ENCODE peak calls at places on chromosomes 16 and 17, in five cellular contexts. K, R, I, T and L are unnamed samples.
A peak's percentile ranks its signal among the peaks of the same experiment; 100 is the strongest.

GRCh38 chr17:55577011-55577586 is 65.8 kb upstream of the SMIM36 start:
- DNase-seq in K (peak; percentile 56), R (peak; percentile 36), I (peak; percentile 51), T (peak; percentile 36), L (peak; percentile 77)

GRCh38 chr17:42097691-42098661 is at the start of gene ZNF385C:
- DNase-seq in T (no peak), R (no peak), K (no peak), I (no peak), L (no peak)

GRCh38 chr16:51137097-51137496 is 14.0 kb downstream of the SALL1 start:
- DNase-seq in I (no peak), T (no peak), R (no peak), K (no peak), L (no peak)

GRCh38 chr16:11669380-11670146 is 1.3 kb downstream of the SNN start:
- DNase-seq in R (no peak), I (peak; percentile 51), K (peak; percentile 61), T (peak; percentile 49), L (no peak)

GRCh38 chr16:72493681-72494415 is 321.9 kb upstream of the PMFBP1 start:
- DNase-seq in I (no peak), K (no peak), R (no peak), T (no peak), L (no peak)

GRCh38 chr16:71671165-71671564 is 45.2 kb downstream of the MARVELD3 start:
- DNase-seq in R (no peak), K (no peak), T (no peak), I (no peak), L (no peak)

GRCh38 chr17:15651583-15652110 is 32.1 kb upstream of the FBXW10B start:
- DNase-seq in T (peak; percentile 94), R (peak; percentile 94), K (peak; percentile 84), I (peak; percentile 88), L (peak; percentile 97)

GRCh38 chr16:88859381-88860091 is 2.6 kb downstream of the TRAPPC2L start:
- DNase-seq in K (no peak), I (no peak), T (no peak), R (no peak), L (no peak)

GRCh38 chr16:87733190-87733589 is 32.6 kb downstream of the KLHDC4 start:
- DNase-seq in R (no peak), I (no peak), T (peak; percentile 17), K (no peak), L (no peak)

GRCh38 chr17:71163121-71163812 is 957.6 kb upstream of the SOX9 start:
- DNase-seq in K (no peak), R (no peak), I (no peak), T (no peak), L (no peak)

GRCh38 chr17:76532072-76532651 is 5.3 kb downstream of the CYGB start:
- DNase-seq in K (no peak), R (no peak), T (no peak), I (no peak), L (no peak)

GRCh38 chr17:18246880-18247612 is 11.5 kb downstream of the FLII start:
- DNase-seq in T (peak; percentile 93), K (peak; percentile 93), R (peak; percentile 89), I (peak; percentile 52), L (peak; percentile 81)

GRCh38 chr17:40316571-40317344 is 7.8 kb downstream of the RARA start:
- DNase-seq in I (no peak), R (no peak), T (peak; percentile 72), K (peak; percentile 83), L (peak; percentile 90)

GRCh38 chr16:79758615-79759346 is 158.2 kb upstream of the MAF start:
- DNase-seq in K (no peak), T (no peak), R (no peak), I (no peak), L (no peak)

GRCh38 chr17:28811594-28812135 is 30.9 kb downstream of the FAM222B start:
- DNase-seq in I (no peak), T (peak; percentile 21), K (no peak), R (peak; percentile 67), L (peak; percentile 17)

GRCh38 chr17:40325156-40326013 is 16.4 kb downstream of the RARA start:
- DNase-seq in T (no peak), K (peak; percentile 42), I (no peak), R (no peak), L (no peak)

GRCh38 chr17:81722184-81723120 is 10.4 kb downstream of the SLC25A10 start:
- DNase-seq in T (peak; percentile 93), R (peak; percentile 77), K (peak; percentile 48), I (no peak), L (peak; percentile 68)

GRCh38 chr16:84839956-84840355 is 20.2 kb downstream of the CRISPLD2 start:
- DNase-seq in I (no peak), T (no peak), R (no peak), K (no peak), L (no peak)

GRCh38 chr17:36851230-36851629 is 86.0 kb upstream of the LHX1 start:
- DNase-seq in I (no peak), T (no peak), K (no peak), R (no peak), L (no peak)

GRCh38 chr16:26240807-26241206 is 549.0 kb downstream of the HS3ST4 start:
- DNase-seq in I (no peak), K (no peak), T (no peak), R (no peak), L (no peak)

GRCh38 chr17:60601443-60602384 is 1.7 kb downstream of the PPM1D start:
- DNase-seq in R (peak; percentile 88), K (no peak), T (peak; percentile 60), I (no peak), L (peak; percentile 73)

GRCh38 chr17:14058051-14058450 is 11.3 kb upstream of the COX10 start:
- DNase-seq in R (no peak), K (no peak), I (no peak), T (no peak), L (no peak)

GRCh38 chr17:1733759-1734158 is 8.9 kb upstream of the SERPINF2 start:
- DNase-seq in T (no peak), I (no peak), K (no peak), R (no peak), L (no peak)

GRCh38 chr16:85227262-85227923 is 115.1 kb upstream of the CIBAR2 start:
- DNase-seq in R (no peak), T (no peak), K (no peak), I (no peak), L (peak; percentile 63)

GRCh38 chr17:45824475-45824874 is 20.2 kb upstream of the SPPL2C start:
- DNase-seq in T (no peak), I (no peak), K (no peak), R (no peak), L (no peak)

GRCh38 chr17:83179811-83180210 is 100.4 kb downstream of the METRNL start:
- DNase-seq in T (no peak), R (no peak), K (no peak), I (peak; percentile 2), L (peak; percentile 48)

GRCh38 chr16:10037771-10038170 is 144.5 kb downstream of the GRIN2A start:
- DNase-seq in I (no peak), K (no peak), R (no peak), T (no peak), L (no peak)

GRCh38 chr17:42997390-42997983 is 732 bp upstream of the RPL27 start:
- DNase-seq in I (no peak), K (no peak), T (no peak), R (no peak), L (no peak)

GRCh38 chr16:8868272-8869211 is at the start of gene CARHSP1:
- DNase-seq in K (peak; percentile 91), R (peak; percentile 95), T (peak; percentile 90), I (peak; percentile 73), L (peak; percentile 93)
- TF ChIP-seq POLR2A in K (peak; percentile 51), R (peak; percentile 88), T (peak; percentile 87), I (peak; percentile 71), L (peak; percentile 49)

DNA sequence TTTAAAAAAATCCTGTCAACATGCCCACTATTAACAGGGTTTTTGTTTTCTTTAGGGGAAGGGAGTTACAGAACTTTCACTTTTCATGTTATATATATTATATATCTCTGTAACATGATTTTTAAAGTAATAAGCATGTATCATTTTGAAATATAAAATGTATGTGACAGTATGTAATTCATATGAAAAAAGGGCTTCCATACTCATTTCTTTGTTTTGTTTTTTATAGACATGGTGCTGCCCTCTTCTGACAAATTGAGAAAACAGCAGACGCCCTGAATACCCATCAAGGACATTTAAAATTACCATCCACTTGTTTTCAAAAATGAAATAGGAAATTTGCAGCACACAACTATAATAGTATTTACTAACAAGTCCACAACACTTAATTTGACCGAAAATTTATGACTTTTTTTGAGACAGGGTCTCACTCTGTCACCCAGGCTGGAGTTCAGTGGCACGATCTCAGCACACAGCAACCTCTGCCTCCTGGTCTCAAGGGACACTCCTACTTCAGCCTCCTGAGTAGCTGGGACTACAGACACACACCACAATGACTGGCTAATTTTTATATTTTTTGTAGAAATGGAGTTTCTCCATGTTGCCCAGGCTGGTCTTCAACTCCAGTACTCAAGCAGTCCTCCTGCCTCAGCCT is 30.4 kb downstream of the CFDP1 start:
- DNase-seq in K (no peak), R (peak; percentile 36), T (no peak), I (no peak), L (no peak)
- TF ChIP-seq EP300 in K (no peak), R (no peak), T (no peak), I (no peak), L (no peak)

GRCh38 chr16:49833055-49833454 is 22.9 kb downstream of the ZNF423 start:
- DNase-seq in R (no peak), I (peak; percentile 54), T (peak; percentile 44), K (peak; percentile 83), L (peak; percentile 90)
- H3K4me1 ChIP-seq in R (no peaks in the 10 kb centered on the region), I (no peaks in the 10 kb centered on the region), T (peaks cover 25% of the 10 kb centered on the region), K (peaks cover 39% of the 10 kb centered on the region), L (no peaks in the 10 kb centered on the region)

GRCh38 chr16:8797364-8798173 is at the start of the genes PMM2 and TMEM186:
- DNase-seq in R (peak; percentile 98), K (peak; percentile 96), T (peak; percentile 97), I (peak; percentile 91), L (peak; percentile 98)
- TF ChIP-seq POLR2A in R (peak; percentile 92), K (peak; percentile 32), T (peak; percentile 72), I (peak; percentile 43), L (no peak)

DNA sequence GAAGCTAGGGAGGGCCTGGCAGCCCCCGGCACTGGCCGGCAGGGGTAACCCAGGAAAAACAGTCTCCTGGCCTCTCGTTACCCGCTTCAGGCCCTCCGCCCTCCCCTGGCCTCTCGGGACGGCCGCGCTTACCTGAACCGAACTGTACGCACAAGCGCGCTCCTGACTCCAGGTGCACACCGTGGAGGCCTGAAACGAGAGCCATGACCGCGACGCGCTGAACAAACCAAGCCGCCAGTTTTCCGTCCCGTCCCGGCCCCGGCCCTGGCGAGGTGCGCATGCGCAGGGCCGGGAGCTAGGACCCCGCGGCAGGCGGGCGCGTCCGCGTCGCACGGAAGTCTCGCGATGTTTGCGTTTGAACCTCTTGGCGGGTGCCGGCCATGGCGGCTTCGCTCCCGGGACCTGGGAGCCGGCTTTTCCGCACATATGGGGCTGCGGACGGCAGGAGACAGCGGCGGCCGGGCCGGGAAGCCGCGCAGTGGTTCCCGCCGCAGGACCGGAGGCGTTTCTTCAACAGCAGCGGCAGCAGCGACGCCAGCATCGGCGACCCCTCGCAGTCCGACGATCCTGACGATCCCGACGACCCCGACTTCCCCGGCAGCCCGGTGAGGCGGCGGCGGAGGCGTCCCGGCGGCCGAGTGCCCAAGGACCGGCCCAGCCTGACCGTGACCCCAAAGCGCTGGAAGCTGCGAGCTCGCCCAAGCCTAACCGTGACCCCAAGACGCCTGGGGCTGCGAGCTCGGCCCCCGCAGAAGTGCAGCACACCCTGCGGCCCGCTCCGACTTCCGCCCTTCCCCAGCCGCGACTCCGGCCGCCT is at the start of gene HASPIN:
- DNase-seq in T (peak; percentile 92), K (peak; percentile 95), R (peak; percentile 94), I (peak; percentile 76), L (peak; percentile 93)
- TF ChIP-seq EP300 in T (no peak), K (no peak), R (no peak), I (peak; percentile 88), L (no peak)

GRCh38 chr17:50637829-50638571 is 3.3 kb downstream of the ABCC3 start:
- DNase-seq in K (no peak), T (no peak), R (no peak), I (no peak), L (no peak)
- H3K4me1 ChIP-seq in K (peaks cover 21% of the 10 kb centered on the region), T (peaks cover 20% of the 10 kb centered on the region), R (peaks cover 24% of the 10 kb centered on the region), I (no peaks in the 10 kb centered on the region), L (peaks cover 31% of the 10 kb centered on the region)